ENCODE peak calls at places on chromosomes 16 and 17, in four cellular contexts. Z, Q, H and K are unnamed samples.

GRCh38 chr16:1443980-1444729 is at the start of gene CCDC154:
- DNase-seq in Z (no peak), Q (no peak), H (no peak), K (no peak)

GRCh38 chr17:36600936-36601302 is 464 bp upstream of the MRM1 start:
- DNase-seq in Q (no peak), H (peak; percentile 18), Z (no peak), K (no peak)

GRCh38 chr16:12091569-12092346 is 115.2 kb downstream of the SNX29 start:
- DNase-seq in Z (no peak), H (no peak), Q (peak; percentile 20), K (no peak)

GRCh38 chr17:2406903-2407790 is 6.3 kb upstream of the MNT start:
- DNase-seq in Z (no peak), Q (peak; percentile 49), H (peak; percentile 94), K (no peak)

GRCh38 chr16:228917-229730 is at the start of gene LUC7L:
- DNase-seq in Q (peak; percentile 93), Z (peak; percentile 87), H (peak; percentile 77), K (peak; percentile 93)

GRCh38 chr17:40316571-40317344 is 7.8 kb downstream of the RARA start:
- DNase-seq in H (peak; percentile 77), Q (peak; percentile 77), Z (no peak), K (peak; percentile 4)

GRCh38 chr16:89541792-89542191 is 18.7 kb upstream of the RPL13 start:
- DNase-seq in Z (no peak), H (no peak), Q (no peak), K (no peak)

GRCh38 chr17:42288985-42289862 is 926 bp downstream of the STAT5A start:
- DNase-seq in H (no peak), Q (peak; percentile 68), Z (no peak), K (peak; percentile 68)

GRCh38 chr16:27174007-27174406 is 29.3 kb upstream of the KDM8 start:
- DNase-seq in Z (no peak), H (no peak), Q (no peak), K (no peak)

GRCh38 chr16:856811-857210 is 56.3 kb upstream of the GNG13 start:
- DNase-seq in Q (no peak), Z (no peak), H (no peak), K (no peak)

GRCh38 chr17:34586346-34586846 is 7.0 kb downstream of the TMEM132E start:
- DNase-seq in Z (no peak), Q (no peak), H (no peak), K (no peak)

GRCh38 chr16:30930160-30930571 is 6.8 kb downstream of the FBXL19 start:
- DNase-seq in Z (no peak), H (no peak), Q (no peak), K (no peak)

GRCh38 chr16:14146445-14146844 is 75.3 kb downstream of the MRTFB start:
- DNase-seq in Z (no peak), Q (no peak), H (no peak), K (no peak)

GRCh38 chr17:21019976-21020575 is 22.7 kb downstream of the USP22 start:
- DNase-seq in H (peak; percentile 49), Q (no peak), Z (peak; percentile 78), K (peak; percentile 34)

GRCh38 chr17:73232587-73233373 is 28.9 kb downstream of the CPSF4L start:
- DNase-seq in Q (peak; percentile 61), Z (no peak), H (no peak), K (peak; percentile 53)

GRCh38 chr17:62653831-62654829 is 26.7 kb downstream of the MRC2 start:
- DNase-seq in H (peak; percentile 89), Z (no peak), Q (peak; percentile 66), K (no peak)

GRCh38 chr17:1830288-1830687 is 483 bp downstream of the RPA1 start:
- DNase-seq in Z (no peak), Q (no peak), H (peak; percentile 10), K (no peak)

GRCh38 chr16:83305092-83305491 is 502.7 kb upstream of the HSBP1 start:
- DNase-seq in Q (no peak), Z (no peak), H (peak; percentile 70), K (no peak)

GRCh38 chr17:52419256-52419655 is 260.7 kb upstream of the CA10 start:
- DNase-seq in Q (no peak), Z (no peak), H (no peak), K (no peak)

GRCh38 chr17:79109584-79109983 is 35.0 kb downstream of the ENGASE start:
- DNase-seq in H (no peak), Q (no peak), Z (no peak), K (no peak)
- TF ChIP-seq CTCF in H (no peak), Q (no peak), Z (no peak), K (no peak)

GRCh38 chr17:80364091-80364691 is 50.8 kb upstream of the ENDOV start:
- DNase-seq in H (peak; percentile 12), Q (peak; percentile 41), Z (no peak), K (no peak)
- TF ChIP-seq CTCF in H (peak; percentile 34), Q (no peak), Z (peak; percentile 45), K (peak; percentile 46)

GRCh38 chr17:15287533-15288267 is 22.6 kb upstream of the PMP22 start:
- DNase-seq in Z (no peak), Q (no peak), H (peak; percentile 39), K (no peak)
- TF ChIP-seq CTCF in Z (no peak), Q (no peak), H (no peak), K (no peak)

GRCh38 chr16:73215482-73216377 is 167.8 kb upstream of the ZFHX3 start:
- DNase-seq in Q (no peak), Z (no peak), H (peak; percentile 97), K (no peak)

GRCh38 chr16:73216932-73217331 is 169.0 kb upstream of the ZFHX3 start:
- DNase-seq in Z (no peak), H (peak; percentile 54), Q (no peak), K (no peak)

GRCh38 chr16:73214825-73215481 is 167.0 kb upstream of the ZFHX3 start:
- DNase-seq in Z (no peak), Q (no peak), H (peak; percentile 98), K (no peak)

GRCh38 chr16:73217654-73218053 is 169.7 kb upstream of the ZFHX3 start:
- DNase-seq in H (no peak), Q (no peak), Z (no peak), K (no peak)

DNA sequence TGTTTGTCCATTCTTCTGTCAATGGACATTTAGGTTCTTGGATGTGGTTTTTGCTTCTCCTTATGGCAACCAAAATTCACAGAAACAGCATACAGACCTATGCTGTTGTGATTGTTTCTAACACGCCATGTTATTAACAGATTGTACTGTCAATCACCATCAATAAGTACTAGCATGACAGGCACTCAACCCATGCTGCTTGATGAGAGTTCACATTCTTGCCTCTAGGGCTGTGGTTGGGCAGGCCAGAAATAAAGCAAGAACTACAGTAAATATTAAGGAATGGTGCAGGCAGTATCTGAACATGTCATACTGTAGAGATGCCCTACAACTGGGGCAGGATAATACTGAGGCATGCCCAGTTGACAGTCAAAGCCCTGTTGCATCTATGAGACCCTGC is 171.2 kb upstream of the ZFHX3 start:
- DNase-seq in Z (no peak), H (no peak), Q (no peak), K (no peak)
- TF ChIP-seq CTCF in Z (no peak), H (peak; percentile 22), Q (no peak), K (no peak)

GRCh38 chr17:70168044-70168978 is 1.0 kb upstream of the KCNJ2 start:
- DNase-seq in Q (peak; percentile 68), Z (peak; percentile 53), H (peak; percentile 67), K (peak; percentile 48)
- TF ChIP-seq CTCF in Q (peak; percentile 63), Z (peak; percentile 54), H (peak; percentile 69), K (peak; percentile 51)

GRCh38 chr17:39231091-39231561 is 5.4 kb upstream of the STAC2 start:
- DNase-seq in Q (no peak), H (no peak), Z (no peak), K (no peak)
- TF ChIP-seq CTCF in Q (no peak), H (no peak), Z (no peak), K (no peak)

DNA sequence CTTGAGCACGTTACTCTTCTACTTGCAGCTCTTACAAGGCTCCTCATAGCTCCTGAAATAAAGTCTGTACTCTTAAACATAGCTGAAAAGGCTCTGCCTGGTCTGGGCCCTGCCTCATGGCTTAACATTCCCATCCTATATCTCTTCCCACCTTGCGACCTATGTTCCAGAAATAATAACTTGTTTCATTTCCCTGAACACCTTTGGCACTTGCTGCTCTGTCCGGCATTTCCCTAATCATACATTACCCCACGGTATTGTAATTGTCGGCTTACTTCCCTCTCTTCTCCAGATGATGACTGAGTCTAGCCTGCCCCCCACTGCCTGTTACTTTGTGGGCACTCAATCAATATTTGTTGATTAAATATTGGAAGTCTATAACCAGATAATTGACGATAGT is 23.2 kb upstream of the SUPT4H1 start:
- DNase-seq in Q (no peak), H (no peak), Z (no peak), K (no peak)
- TF ChIP-seq CTCF in Q (no peak), H (no peak), Z (no peak), K (no peak)

GRCh38 chr17:71963341-71963740 is 157.5 kb upstream of the SOX9 start:
- DNase-seq in Z (no peak), H (no peak), Q (no peak), K (no peak)

GRCh38 chr17:71963791-71964190 is 157.0 kb upstream of the SOX9 start:
- DNase-seq in H (no peak), Q (no peak), Z (no peak), K (no peak)

GRCh38 chr17:71964559-71964958 is 156.3 kb upstream of the SOX9 start:
- DNase-seq in H (no peak), Z (no peak), Q (no peak), K (no peak)

DNA sequence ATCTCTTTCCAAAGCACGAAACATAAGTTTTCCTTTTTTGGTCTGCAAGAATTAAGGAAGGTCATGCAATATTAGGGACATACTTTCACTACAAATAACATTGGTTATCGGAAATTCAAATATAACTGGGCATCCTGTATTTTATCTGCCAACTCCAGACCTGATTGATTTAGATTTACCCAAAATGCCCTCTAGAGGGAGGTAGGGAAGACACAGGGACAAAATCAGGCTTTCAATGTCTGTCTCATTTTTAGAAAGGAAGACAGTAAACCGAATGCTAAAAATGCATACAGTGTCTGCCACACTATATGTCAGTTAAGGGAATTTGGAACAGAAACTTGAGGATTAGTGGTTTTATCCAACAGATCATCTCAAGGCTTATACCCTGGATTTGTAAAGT is 161.7 kb upstream of the SOX9 start:
- DNase-seq in Q (no peak), Z (no peak), H (peak; percentile 20), K (peak; percentile 22)
- TF ChIP-seq CTCF in Q (peak; percentile 16), Z (peak; percentile 33), H (peak; percentile 54), K (peak; percentile 35)

GRCh38 chr16:49848530-49848929 is 7.4 kb downstream of the ZNF423 start:
- DNase-seq in Q (no peak), H (no peak), Z (no peak), K (no peak)
- TF ChIP-seq CTCF in Q (no peak), H (no peak), Z (no peak), K (no peak)

DNA sequence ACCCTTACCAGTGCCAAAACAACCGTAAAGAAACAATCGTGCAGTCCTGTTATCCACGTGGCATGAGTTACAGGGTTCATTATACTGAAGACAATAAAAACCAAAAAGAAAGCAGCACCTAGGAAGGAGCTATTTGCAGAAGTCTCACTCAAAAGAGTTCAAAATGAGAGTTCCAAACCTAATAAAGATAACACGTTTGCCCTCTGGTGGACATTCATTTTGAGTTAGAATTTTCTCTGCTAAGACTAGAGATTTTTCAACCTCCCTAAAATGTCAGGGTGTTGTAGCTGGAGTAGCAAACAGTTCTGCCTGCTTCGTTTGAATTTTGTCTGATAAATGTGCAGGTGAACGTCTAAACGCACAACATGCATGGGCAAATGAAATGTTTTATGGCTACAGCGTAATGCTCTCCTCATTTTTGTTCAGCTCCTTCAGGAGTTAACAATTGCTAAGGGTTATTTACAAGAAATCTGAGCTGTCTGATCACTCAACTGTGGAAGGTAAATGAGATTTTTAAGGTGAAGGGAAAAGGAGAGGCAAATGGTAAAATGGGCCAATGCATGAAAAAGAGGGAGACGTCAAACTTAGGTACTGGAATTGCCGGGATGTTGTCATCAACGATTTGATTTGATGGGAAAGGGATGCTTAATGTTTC is 1067.9 kb upstream of the EEF2KMT start:
- DNase-seq in H (no peak), Q (no peak), Z (no peak), K (no peak)
- TF ChIP-seq CTCF in H (no peak), Q (no peak), Z (peak; percentile 13), K (no peak)